ENCODE peak calls at places on chromosomes 5 and 9, in five cellular contexts. E, H, V, I and T are unnamed samples.

GRCh38 chr9:134776080-134776796 is 104.4 kb upstream of the FCN2 start:
- DNase-seq in E (no peak), V (no peak), H (no peak), I (no peak), T (no peak)

GRCh38 chr9:111622626-111623025 is 8.5 kb upstream of the DNAJC25 start:
- DNase-seq in V (peak), H (no peak), I (no peak), E (no peak), T (no peak)

GRCh38 chr9:82090041-82090440 is 101.5 kb downstream of the SPATA31D1 start:
- DNase-seq in H (no peak), I (no peak), V (no peak), E (no peak), T (no peak)

GRCh38 chr5:40477856-40478546 is 201.7 kb upstream of the PTGER4 start:
- DNase-seq in H (no peak), V (peak), E (no peak), I (no peak), T (no peak)

GRCh38 chr5:116914869-116915504 is 340.4 kb upstream of the SEMA6A start:
- DNase-seq in E (no peak), I (no peak), H (no peak), V (no peak), T (no peak)

GRCh38 chr5:164360589-164360988 is 855.2 kb downstream of the MAT2B start:
- DNase-seq in E (no peak), H (no peak), I (no peak), V (peak), T (no peak)

GRCh38 chr5:61674403-61674802 is 342.3 kb downstream of the ZSWIM6 start:
- DNase-seq in V (no peak), E (no peak), I (no peak), H (peak), T (no peak)

GRCh38 chr5:139903805-139904565 is 108.4 kb downstream of the PSD2 start:
- DNase-seq in E (peak), V (no peak), H (no peak), I (peak), T (no peak)

GRCh38 chr5:77663081-77663863 is 24.8 kb upstream of the OTP start:
- DNase-seq in V (no peak), E (no peak), I (no peak), H (no peak), T (no peak)

GRCh38 chr9:137380171-137380570 is 42.8 kb downstream of the EXD3 start:
- DNase-seq in I (peak), V (no peak), H (no peak), E (no peak), T (no peak)

GRCh38 chr5:94847726-94848125 is 229.3 kb downstream of the SLF1 start:
- DNase-seq in H (no peak), E (no peak), V (no peak), I (no peak), T (no peak)

GRCh38 chr9:87713278-87713989 is 12.5 kb upstream of the CTSL start:
- DNase-seq in H (peak), E (peak), I (no peak), V (peak), T (peak)

GRCh38 chr9:5863092-5863746 is 27.5 kb upstream of the MLANA start:
- DNase-seq in E (no peak), V (no peak), I (no peak), H (peak), T (no peak)

GRCh38 chr9:21812415-21812814 is 10.0 kb downstream of the MTAP start:
- DNase-seq in I (no peak), H (no peak), E (no peak), V (peak), T (no peak)

GRCh38 chr9:91760906-91761305 is 189.1 kb downstream of the ROR2 start:
- DNase-seq in E (no peak), V (no peak), H (peak), I (no peak), T (no peak)

GRCh38 chr9:124465736-124466135 is 15.5 kb downstream of the ADGRD2 start:
- DNase-seq in I (peak), V (no peak), H (no peak), E (no peak), T (no peak)

DNA sequence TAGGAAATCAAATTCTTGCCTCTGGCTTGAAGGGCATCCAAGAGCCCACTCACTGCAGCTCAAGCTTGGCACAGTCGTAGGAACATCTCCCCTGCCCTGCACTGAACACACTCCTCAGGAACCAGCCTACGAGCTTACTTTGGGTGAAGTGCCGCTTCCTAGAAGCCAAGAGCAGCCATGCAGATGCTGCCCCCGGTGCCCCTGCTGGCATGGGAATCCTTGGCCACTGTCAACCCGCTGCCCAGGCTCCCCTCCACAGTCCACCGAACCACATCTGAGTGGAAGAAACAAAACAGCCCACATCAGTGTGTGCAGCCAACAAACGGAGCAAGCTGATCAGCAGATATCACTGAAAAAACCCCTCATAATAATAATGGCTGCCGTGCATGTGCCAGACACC is 89.8 kb downstream of the TMEM215 start:
- DNase-seq in I (no peak), E (no peak), V (no peak), H (no peak), T (no peak)
- H3K4me3 ChIP-seq in I (no peak), E (no peak), V (no peak), H (no peak), T (no peak)

DNA sequence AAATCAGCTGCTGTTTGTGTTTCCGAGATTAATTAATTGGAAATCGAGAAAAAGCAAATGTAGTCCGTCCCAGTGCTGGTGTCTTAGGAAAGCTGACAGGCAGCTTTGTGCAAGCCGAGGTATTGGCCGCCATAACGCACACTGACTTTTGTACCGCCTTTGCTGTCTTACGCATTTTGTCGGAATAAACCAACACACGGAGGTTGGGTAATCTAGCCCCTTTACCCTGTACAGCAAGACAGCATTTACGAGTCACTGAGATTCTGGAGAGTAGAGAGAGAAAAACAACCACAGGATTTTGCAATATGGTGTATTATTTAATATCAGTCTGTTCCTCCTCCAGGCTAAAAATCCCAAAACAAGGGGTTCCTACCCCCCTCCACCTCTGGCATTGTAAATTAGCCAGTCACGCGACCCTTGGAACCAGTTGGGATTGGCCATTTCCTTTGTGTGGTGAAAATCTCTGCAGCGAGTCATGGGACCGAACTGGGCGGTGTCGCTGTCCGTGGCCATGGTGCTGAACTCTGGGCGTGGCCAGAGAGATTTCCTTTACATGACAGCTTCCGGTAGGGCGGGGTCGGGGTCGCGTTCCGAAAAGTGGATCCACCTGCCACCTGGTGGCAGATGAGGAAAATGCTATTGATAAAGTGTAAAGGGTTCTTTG is 10.3 kb upstream of the PCDHB1 start:
- DNase-seq in H (peak), I (peak), V (peak), E (peak), T (peak)
- H3K4me3 ChIP-seq in H (peak), I (peak), V (no peak), E (peak), T (peak)

GRCh38 chr5:1292139-1292538 is 2.7 kb downstream of the TERT start:
- DNase-seq in E (no peak), I (no peak), V (no peak), H (peak), T (no peak)
- H3K4me3 ChIP-seq in E (no peak), I (no peak), V (no peak), H (no peak), T (no peak)

GRCh38 chr5:16147179-16147900 is 32.3 kb downstream of the MARCHF11 start:
- DNase-seq in I (no peak), H (no peak), E (no peak), V (no peak), T (no peak)
- H3K4me3 ChIP-seq in I (no peak), H (no peak), E (no peak), V (no peak), T (no peak)

GRCh38 chr5:72508241-72509170 is 1.3 kb upstream of the ZNF366 start:
- DNase-seq in H (no peak), V (no peak), E (no peak), I (no peak), T (no peak)
- H3K4me3 ChIP-seq in H (no peak), V (no peak), E (no peak), I (no peak), T (no peak)